ENCODE peak calls at places on chromosome 2, in six cellular contexts. One of them, this sample, is unnamed.

GRCh38 chr2:167862787-167863186 is 384.6 kb downstream of the STK39 start:
- DNase-seq in body of pancreas: no peak
- DNase-seq in mucosa of gallbladder: no peak
- DNase-seq in HCT116: no peak
- DNase-seq in hippocampal formation: no peak
- DNase-seq in activated T-cell treated with anti-CD3 and anti-CD28 coated beads for 1 hour: no peak
- DNase-seq in this sample: no peak

GRCh38 chr2:134845719-134846118 is 7.3 kb downstream of the ACMSD start:
- DNase-seq in hippocampal formation: no peak
- DNase-seq in HCT116: no peak
- DNase-seq in activated T-cell treated with anti-CD3 and anti-CD28 coated beads for 1 hour: no peak
- DNase-seq in mucosa of gallbladder: no peak
- DNase-seq in body of pancreas: no peak
- DNase-seq in this sample: no peak

GRCh38 chr2:128901572-128902391 is 583.1 kb upstream of the HS6ST1 start:
- DNase-seq in mucosa of gallbladder: no peak
- DNase-seq in hippocampal formation: no peak
- DNase-seq in HCT116: no peak
- DNase-seq in body of pancreas: no peak
- DNase-seq in activated T-cell treated with anti-CD3 and anti-CD28 coated beads for 1 hour: no peak
- DNase-seq in this sample: no peak

GRCh38 chr2:4763009-4763408 is 929.2 kb upstream of the SOX11 start:
- DNase-seq in activated T-cell treated with anti-CD3 and anti-CD28 coated beads for 1 hour: no peak
- DNase-seq in mucosa of gallbladder: peak
- DNase-seq in hippocampal formation: no peak
- DNase-seq in body of pancreas: peak
- DNase-seq in HCT116: no peak
- DNase-seq in this sample: peak

GRCh38 chr2:223894009-223894408 is 51.1 kb downstream of the WDFY1 start:
- DNase-seq in activated T-cell treated with anti-CD3 and anti-CD28 coated beads for 1 hour: no peak
- DNase-seq in hippocampal formation: no peak
- DNase-seq in mucosa of gallbladder: no peak
- DNase-seq in body of pancreas: no peak
- DNase-seq in HCT116: no peak
- DNase-seq in this sample: no peak

GRCh38 chr2:167842047-167842446 is 405.3 kb downstream of the STK39 start:
- DNase-seq in HCT116: no peak
- DNase-seq in mucosa of gallbladder: no peak
- DNase-seq in hippocampal formation: no peak
- DNase-seq in body of pancreas: no peak
- DNase-seq in activated T-cell treated with anti-CD3 and anti-CD28 coated beads for 1 hour: no peak
- DNase-seq in this sample: no peak

GRCh38 chr2:112706170-112706664 is 14.6 kb upstream of the NT5DC4 start:
- DNase-seq in activated T-cell treated with anti-CD3 and anti-CD28 coated beads for 1 hour: no peak
- DNase-seq in mucosa of gallbladder: no peak
- DNase-seq in body of pancreas: no peak
- DNase-seq in hippocampal formation: no peak
- DNase-seq in HCT116: no peak
- DNase-seq in this sample: no peak

GRCh38 chr2:133503927-133504326 is 64.3 kb downstream of the NCKAP5 start:
- DNase-seq in mucosa of gallbladder: no peak
- DNase-seq in HCT116: no peak
- DNase-seq in hippocampal formation: no peak
- DNase-seq in activated T-cell treated with anti-CD3 and anti-CD28 coated beads for 1 hour: no peak
- DNase-seq in body of pancreas: no peak
- DNase-seq in this sample: no peak

GRCh38 chr2:191631754-191632153 is 46.2 kb upstream of the NABP1 start:
- DNase-seq in mucosa of gallbladder: no peak
- DNase-seq in activated T-cell treated with anti-CD3 and anti-CD28 coated beads for 1 hour: no peak
- DNase-seq in HCT116: no peak
- DNase-seq in body of pancreas: no peak
- DNase-seq in hippocampal formation: no peak
- DNase-seq in this sample: peak

GRCh38 chr2:237280937-237281336 is 133.0 kb downstream of the COL6A3 start:
- DNase-seq in body of pancreas: no peak
- DNase-seq in HCT116: no peak
- DNase-seq in hippocampal formation: no peak
- DNase-seq in activated T-cell treated with anti-CD3 and anti-CD28 coated beads for 1 hour: no peak
- DNase-seq in mucosa of gallbladder: no peak
- DNase-seq in this sample: no peak

GRCh38 chr2:114011709-114012108 is 121.8 kb downstream of the ACTR3 start:
- DNase-seq in activated T-cell treated with anti-CD3 and anti-CD28 coated beads for 1 hour: no peak
- DNase-seq in mucosa of gallbladder: no peak
- DNase-seq in body of pancreas: no peak
- DNase-seq in hippocampal formation: no peak
- DNase-seq in HCT116: no peak
- DNase-seq in this sample: no peak

GRCh38 chr2:28445448-28446258 is 50.2 kb upstream of the PLB1 start:
- DNase-seq in mucosa of gallbladder: no peak
- DNase-seq in hippocampal formation: no peak
- DNase-seq in HCT116: peak
- DNase-seq in body of pancreas: no peak
- DNase-seq in activated T-cell treated with anti-CD3 and anti-CD28 coated beads for 1 hour: no peak
- DNase-seq in this sample: peak

GRCh38 chr2:1755436-1756191 is 11.3 kb upstream of the PXDN start:
- DNase-seq in HCT116: no peak
- DNase-seq in mucosa of gallbladder: peak
- DNase-seq in activated T-cell treated with anti-CD3 and anti-CD28 coated beads for 1 hour: no peak
- DNase-seq in body of pancreas: no peak
- DNase-seq in hippocampal formation: no peak
- DNase-seq in this sample: no peak

GRCh38 chr2:59435630-59436029 is 1117.8 kb downstream of the BCL11A start:
- DNase-seq in mucosa of gallbladder: no peak
- DNase-seq in body of pancreas: no peak
- DNase-seq in HCT116: no peak
- DNase-seq in hippocampal formation: no peak
- DNase-seq in activated T-cell treated with anti-CD3 and anti-CD28 coated beads for 1 hour: no peak
- DNase-seq in this sample: no peak

GRCh38 chr2:4353668-4354067 is 650.3 kb downstream of the DCDC2C start:
- DNase-seq in body of pancreas: no peak
- DNase-seq in mucosa of gallbladder: no peak
- DNase-seq in activated T-cell treated with anti-CD3 and anti-CD28 coated beads for 1 hour: no peak
- DNase-seq in hippocampal formation: no peak
- DNase-seq in HCT116: no peak
- DNase-seq in this sample: no peak

GRCh38 chr2:61853086-61853847 is 593 bp downstream of the FAM161A start:
- DNase-seq in hippocampal formation: peak
- DNase-seq in activated T-cell treated with anti-CD3 and anti-CD28 coated beads for 1 hour: no peak
- DNase-seq in HCT116: peak
- DNase-seq in body of pancreas: peak
- DNase-seq in mucosa of gallbladder: no peak
- DNase-seq in this sample: peak

GRCh38 chr2:161982548-161982947 is 91.5 kb downstream of the DPP4 start:
- DNase-seq in activated T-cell treated with anti-CD3 and anti-CD28 coated beads for 1 hour: no peak
- DNase-seq in hippocampal formation: no peak
- DNase-seq in body of pancreas: no peak
- DNase-seq in HCT116: no peak
- DNase-seq in mucosa of gallbladder: no peak
- DNase-seq in this sample: no peak

GRCh38 chr2:100902833-100903405 is 83.0 kb downstream of the NPAS2 start:
- DNase-seq in hippocampal formation: no peak
- DNase-seq in mucosa of gallbladder: no peak
- DNase-seq in activated T-cell treated with anti-CD3 and anti-CD28 coated beads for 1 hour: no peak
- DNase-seq in HCT116: peak
- DNase-seq in body of pancreas: no peak
- DNase-seq in this sample: peak

GRCh38 chr2:159185401-159186130 is 100.9 kb downstream of the WDSUB1 start:
- DNase-seq in hippocampal formation: no peak
- DNase-seq in mucosa of gallbladder: no peak
- DNase-seq in HCT116: peak
- DNase-seq in activated T-cell treated with anti-CD3 and anti-CD28 coated beads for 1 hour: no peak
- DNase-seq in body of pancreas: no peak
- DNase-seq in this sample: no peak

GRCh38 chr2:10993001-10993481 is 81.3 kb downstream of the KCNF1 start:
- DNase-seq in HCT116: no peak
- DNase-seq in mucosa of gallbladder: no peak
- DNase-seq in activated T-cell treated with anti-CD3 and anti-CD28 coated beads for 1 hour: no peak
- DNase-seq in hippocampal formation: no peak
- DNase-seq in body of pancreas: no peak
- DNase-seq in this sample: no peak

This sample was measured in adrenal gland.